ENCODE peak calls at places on chromosome 20, in ten cellular contexts. D, A, S, R, N, G, Q, T, Z and X are unnamed samples.

GRCh38 chr20:1324598-1325172 is 4.3 kb downstream of the SDCBP2 start:
- DNase-seq in D (no peak), A (no peak), S (no peak), R (no peak), N (no peak), G (peak; percentile 36), Q (no peak), T (peak; percentile 91), Z (no peak), X (no peak)

GRCh38 chr20:48203252-48203651 is 418.0 kb upstream of the SULF2 start:
- DNase-seq in D (no peak), A (no peak), S (no peak), R (no peak), N (no peak), G (no peak), Q (no peak), T (no peak), Z (peak; percentile 71), X (no peak)

GRCh38 chr20:3407426-3408250 is at the start of gene DNAAF9:
- DNase-seq in D (peak; percentile 80), A (peak; percentile 86), S (peak; percentile 85), R (peak; percentile 92), N (peak; percentile 76), G (peak; percentile 55), Q (peak; percentile 92), T (peak; percentile 59), Z (peak; percentile 84), X (peak; percentile 80)

GRCh38 chr20:21503345-21503744 is 10.5 kb downstream of the NKX2-2 start:
- DNase-seq in D (no peak), A (no peak), S (no peak), R (no peak), N (no peak), G (no peak), Q (no peak), T (peak; percentile 14), Z (no peak), X (no peak)

GRCh38 chr20:5973172-5973571 is 22.7 kb downstream of the MCM8 start:
- DNase-seq in D (no peak), A (no peak), S (no peak), R (no peak), N (no peak), G (no peak), Q (no peak), T (peak; percentile 68), Z (no peak), X (no peak)

GRCh38 chr20:58303547-58303946 is 6.0 kb upstream of the RAB22A start:
- DNase-seq in D (no peak), A (no peak), S (no peak), R (no peak), N (no peak), G (no peak), Q (no peak), T (no peak), Z (no peak), X (no peak)

GRCh38 chr20:24461848-24462247 is 7.6 kb upstream of the SYNDIG1 start:
- DNase-seq in D (no peak), A (no peak), S (no peak), R (no peak), N (no peak), G (no peak), Q (no peak), T (no peak), Z (no peak), X (no peak)

GRCh38 chr20:47586648-47587306 is 85.1 kb downstream of the NCOA3 start:
- DNase-seq in D (peak; percentile 35), A (no peak), S (no peak), R (no peak), N (no peak), G (no peak), Q (no peak), T (peak; percentile 57), Z (no peak), X (no peak)

GRCh38 chr20:36969478-36970186 is 18.1 kb upstream of the SAMHD1 start:
- DNase-seq in D (no peak), A (no peak), S (no peak), R (no peak), N (peak; percentile 57), G (no peak), Q (no peak), T (no peak), Z (no peak), X (no peak)

GRCh38 chr20:36974660-36975059 is 23.2 kb upstream of the SAMHD1 start:
- DNase-seq in D (no peak), A (no peak), S (no peak), R (no peak), N (no peak), G (no peak), Q (no peak), T (no peak), Z (no peak), X (no peak)

GRCh38 chr20:36971103-36971502 is 19.6 kb upstream of the SAMHD1 start:
- DNase-seq in D (no peak), A (no peak), S (no peak), R (no peak), N (no peak), G (no peak), Q (no peak), T (no peak), Z (no peak), X (no peak)

GRCh38 chr20:36967636-36968035 is 16.1 kb upstream of the SAMHD1 start:
- DNase-seq in D (no peak), A (no peak), S (no peak), R (no peak), N (peak; percentile 52), G (no peak), Q (no peak), T (no peak), Z (no peak), X (no peak)

DNA sequence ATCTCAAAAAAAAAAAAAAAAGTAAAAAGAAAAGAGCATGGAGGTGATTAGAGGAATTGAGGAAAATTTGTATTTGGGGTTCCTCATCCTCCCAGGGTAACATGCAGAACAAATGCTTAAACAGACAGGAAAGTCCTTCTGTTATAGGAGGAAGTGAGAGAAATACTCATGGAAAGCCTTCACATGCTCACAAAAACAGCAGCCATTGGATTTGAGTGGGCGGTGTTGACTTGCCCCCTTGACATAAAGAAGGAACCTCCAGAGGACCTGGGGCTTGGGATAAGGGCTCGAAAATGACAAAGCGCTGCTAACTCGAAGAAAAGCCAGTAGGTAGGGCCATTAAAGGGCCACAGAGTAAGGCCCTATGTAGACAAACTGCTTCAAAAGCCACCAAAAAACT is 17.5 kb upstream of the SAMHD1 start:
- DNase-seq in D (no peak), A (no peak), S (no peak), R (no peak), N (no peak), G (no peak), Q (no peak), T (no peak), Z (no peak), X (no peak)
- H3K4me1 ChIP-seq in D (no peaks in the 10 kb centered on the region), A (no peaks in the 10 kb centered on the region), S (no peaks in the 10 kb centered on the region), R (peaks cover 3% of the 10 kb centered on the region), N (peaks cover 67% of the 10 kb centered on the region), G (peaks cover 39% of the 10 kb centered on the region), Q (no peaks in the 10 kb centered on the region), T (no peaks in the 10 kb centered on the region), Z (no peaks in the 10 kb centered on the region), X (no peaks in the 10 kb centered on the region)

DNA sequence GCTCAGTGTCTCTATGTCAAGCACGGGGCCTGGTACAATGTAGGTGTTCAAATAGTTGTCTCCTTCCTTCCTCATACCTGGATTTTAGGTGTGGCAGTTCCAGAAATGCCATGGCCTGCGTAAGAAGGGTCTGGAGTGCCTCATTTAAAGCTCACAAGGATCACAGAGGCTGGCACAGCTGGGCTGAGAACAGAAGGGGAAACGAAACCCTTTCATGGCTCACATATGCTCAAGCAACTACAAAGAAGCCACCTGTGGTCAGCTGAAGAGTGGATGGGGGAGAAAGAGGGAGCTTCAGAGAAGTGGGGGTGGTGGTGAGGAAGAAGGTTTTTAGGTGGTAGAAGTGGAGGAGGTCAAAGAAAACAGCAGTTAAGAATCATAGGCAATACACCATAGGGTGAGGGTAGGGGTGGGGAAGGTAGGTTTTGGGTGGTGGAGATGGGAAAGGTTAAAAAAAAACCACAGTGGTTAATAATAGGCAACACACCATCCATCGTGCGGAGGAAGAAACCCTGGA is 17.0 kb upstream of the TOP1 start:
- DNase-seq in D (no peak), A (no peak), S (no peak), R (no peak), N (no peak), G (no peak), Q (no peak), T (no peak), Z (no peak), X (no peak)
- H3K4me1 ChIP-seq in D (peaks cover 6% of the 10 kb centered on the region), A (no peaks in the 10 kb centered on the region), S (no peaks in the 10 kb centered on the region), R (peaks cover 22% of the 10 kb centered on the region), N (no peaks in the 10 kb centered on the region), G (no peaks in the 10 kb centered on the region), Q (no peaks in the 10 kb centered on the region), T (peaks cover 10% of the 10 kb centered on the region), Z (no peaks in the 10 kb centered on the region), X (peaks cover 7% of the 10 kb centered on the region)

GRCh38 chr20:49478266-49478665 is 4.2 kb downstream of the KCNB1 start:
- DNase-seq in D (no peak), A (no peak), S (no peak), R (no peak), N (no peak), G (no peak), Q (no peak), T (no peak), Z (no peak), X (no peak)

GRCh38 chr20:49480236-49480635 is 2.2 kb downstream of the KCNB1 start:
- DNase-seq in D (no peak), A (no peak), S (no peak), R (no peak), N (no peak), G (no peak), Q (no peak), T (no peak), Z (no peak), X (no peak)

GRCh38 chr20:49479785-49480184 is 2.7 kb downstream of the KCNB1 start:
- DNase-seq in D (no peak), A (no peak), S (no peak), R (no peak), N (no peak), G (no peak), Q (no peak), T (no peak), Z (no peak), X (no peak)

GRCh38 chr20:49477200-49477599 is 5.3 kb downstream of the KCNB1 start:
- DNase-seq in D (peak; percentile 56), A (no peak), S (no peak), R (no peak), N (no peak), G (no peak), Q (no peak), T (no peak), Z (no peak), X (no peak)

DNA sequence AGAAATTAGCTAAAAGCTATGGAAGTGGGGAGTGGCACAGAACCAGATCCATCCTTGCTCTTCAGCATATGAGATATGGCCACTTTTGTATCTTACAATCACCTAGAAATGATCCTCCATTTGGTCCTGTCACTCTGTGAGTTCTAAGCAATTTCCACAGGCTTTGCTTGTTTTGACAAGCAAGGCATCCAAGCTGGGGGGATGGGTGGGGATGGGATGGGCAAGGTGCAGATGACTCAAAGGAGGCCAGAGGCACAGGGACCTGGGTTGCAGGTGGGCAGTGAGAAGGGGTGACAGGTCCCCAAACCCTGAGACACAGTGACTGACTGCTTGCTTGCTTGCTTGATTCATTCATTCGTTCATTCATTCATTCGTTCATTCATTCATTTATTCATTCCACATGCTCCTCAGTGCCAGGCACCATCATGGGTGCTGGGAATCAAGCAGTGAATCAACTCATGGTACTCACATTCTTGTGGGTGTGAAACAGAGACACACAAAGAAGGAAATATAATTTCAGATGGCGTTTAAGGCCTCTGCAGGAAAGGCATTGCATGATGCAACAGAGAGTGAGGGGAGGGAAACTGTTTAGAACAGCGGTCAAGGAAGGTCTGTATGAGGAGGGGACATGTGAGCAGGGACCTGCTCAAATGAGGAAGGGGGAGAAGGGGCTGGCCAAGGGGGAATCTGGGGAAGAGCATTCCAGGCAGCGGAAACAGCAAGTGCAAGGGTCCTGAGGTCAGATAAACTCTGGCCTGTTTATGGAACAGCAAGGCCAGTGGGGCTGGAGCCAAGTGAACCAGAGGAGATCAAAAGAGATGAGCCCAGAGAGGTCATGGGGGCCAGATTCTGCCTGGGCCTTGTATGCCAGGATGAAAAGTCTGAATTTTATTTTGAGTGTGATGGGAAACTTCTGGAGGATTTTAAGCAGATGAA is 3.4 kb downstream of the KCNB1 start:
- DNase-seq in D (no peak), A (no peak), S (no peak), R (no peak), N (no peak), G (no peak), Q (no peak), T (no peak), Z (no peak), X (no peak)
- H3K4me1 ChIP-seq in D (no peaks in the 10 kb centered on the region), A (no peaks in the 10 kb centered on the region), S (no peaks in the 10 kb centered on the region), R (peaks cover 10% of the 10 kb centered on the region), N (peaks cover 14% of the 10 kb centered on the region), G (peaks cover 6% of the 10 kb centered on the region), Q (no peaks in the 10 kb centered on the region), T (no peaks in the 10 kb centered on the region), Z (peaks cover 2% of the 10 kb centered on the region), X (peaks cover 3% of the 10 kb centered on the region)

DNA sequence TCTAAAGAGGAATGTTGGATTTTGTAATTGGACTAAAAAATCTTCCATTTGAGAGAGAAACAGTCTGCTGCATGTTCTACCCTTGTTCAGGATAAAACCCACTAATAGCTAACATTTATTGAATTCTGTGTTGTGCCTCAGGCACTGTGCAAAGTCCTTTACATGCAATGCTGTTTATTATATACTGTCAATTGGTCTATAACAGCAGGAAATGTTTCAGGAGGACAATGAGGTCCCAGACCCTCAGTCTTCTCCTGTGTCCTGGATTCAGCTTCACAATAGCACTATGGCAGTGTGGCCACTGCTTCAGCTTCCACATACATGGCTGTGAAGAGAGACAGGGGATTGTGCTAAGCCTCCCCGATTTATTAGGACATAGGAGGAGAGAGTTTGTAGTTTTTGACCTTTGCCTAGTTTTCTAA is 11.0 kb downstream of the PTPN1 start:
- DNase-seq in D (no peak), A (no peak), S (no peak), R (no peak), N (no peak), G (no peak), Q (no peak), T (no peak), Z (no peak), X (no peak)
- H3K4me1 ChIP-seq in D (no peaks in the 10 kb centered on the region), A (no peaks in the 10 kb centered on the region), S (peaks cover 4% of the 10 kb centered on the region), R (peaks cover 40% of the 10 kb centered on the region), N (peaks cover 91% of the 10 kb centered on the region), G (peaks cover 51% of the 10 kb centered on the region), Q (peaks cover 14% of the 10 kb centered on the region), T (peaks cover 28% of the 10 kb centered on the region), Z (peaks cover 15% of the 10 kb centered on the region), X (peaks cover 39% of the 10 kb centered on the region)